ENCODE peak calls at places on chromosomes 5 and 9, in nine cellular contexts. One of them, this sample, is unnamed.

GRCh38 chr5:117594165-117594564 is 1019.5 kb upstream of the SEMA6A start:
- DNase-seq in EL: peak
- DNase-seq in cardiac septum: no peak
- DNase-seq in HEK293T: no peak
- DNase-seq in naive thymus-derived CD8-positive, alpha-beta T cell: no peak
- DNase-seq in right atrium auricular region: peak
- DNase-seq in activated T-helper 1 cell treated with Interleukin-2 at 50 U/mL for 16 hours: no peak
- DNase-seq in Peyer's patch: peak
- DNase-seq in NCI-H82: no peak
- DNase-seq in this sample: no peak

GRCh38 chr5:73825736-73826135 is 199.7 kb downstream of the ARHGEF28 start:
- DNase-seq in EL: peak
- DNase-seq in cardiac septum: no peak
- DNase-seq in HEK293T: no peak
- DNase-seq in naive thymus-derived CD8-positive, alpha-beta T cell: no peak
- DNase-seq in right atrium auricular region: no peak
- DNase-seq in activated T-helper 1 cell treated with Interleukin-2 at 50 U/mL for 16 hours: no peak
- DNase-seq in Peyer's patch: no peak
- DNase-seq in NCI-H82: no peak
- DNase-seq in this sample: no peak

GRCh38 chr9:89078421-89078820 is 87.2 kb downstream of the S1PR3 start:
- DNase-seq in EL: no peak
- DNase-seq in cardiac septum: no peak
- DNase-seq in HEK293T: no peak
- DNase-seq in naive thymus-derived CD8-positive, alpha-beta T cell: no peak
- DNase-seq in right atrium auricular region: no peak
- DNase-seq in activated T-helper 1 cell treated with Interleukin-2 at 50 U/mL for 16 hours: no peak
- DNase-seq in Peyer's patch: no peak
- DNase-seq in NCI-H82: no peak
- DNase-seq in this sample: no peak

GRCh38 chr9:135761845-135762168 is 59.8 kb downstream of the KCNT1 start:
- DNase-seq in EL: no peak
- DNase-seq in cardiac septum: no peak
- DNase-seq in HEK293T: no peak
- DNase-seq in naive thymus-derived CD8-positive, alpha-beta T cell: no peak
- DNase-seq in right atrium auricular region: no peak
- DNase-seq in activated T-helper 1 cell treated with Interleukin-2 at 50 U/mL for 16 hours: no peak
- DNase-seq in Peyer's patch: no peak
- DNase-seq in NCI-H82: no peak
- DNase-seq in this sample: no peak

GRCh38 chr9:91495450-91495849 is 71.8 kb upstream of the NFIL3 start:
- DNase-seq in EL: peak
- DNase-seq in cardiac septum: no peak
- DNase-seq in HEK293T: no peak
- DNase-seq in naive thymus-derived CD8-positive, alpha-beta T cell: no peak
- DNase-seq in right atrium auricular region: no peak
- DNase-seq in activated T-helper 1 cell treated with Interleukin-2 at 50 U/mL for 16 hours: no peak
- DNase-seq in Peyer's patch: no peak
- DNase-seq in NCI-H82: no peak
- DNase-seq in this sample: no peak

GRCh38 chr5:103801681-103802080 is 239.1 kb upstream of the NUDT12 start:
- DNase-seq in EL: no peak
- DNase-seq in cardiac septum: no peak
- DNase-seq in HEK293T: no peak
- DNase-seq in naive thymus-derived CD8-positive, alpha-beta T cell: no peak
- DNase-seq in right atrium auricular region: no peak
- DNase-seq in activated T-helper 1 cell treated with Interleukin-2 at 50 U/mL for 16 hours: no peak
- DNase-seq in Peyer's patch: no peak
- DNase-seq in NCI-H82: no peak
- DNase-seq in this sample: no peak

GRCh38 chr5:141875022-141875740 is 3.0 kb downstream of the PCDH1 start:
- DNase-seq in EL: no peak
- DNase-seq in cardiac septum: no peak
- DNase-seq in HEK293T: no peak
- DNase-seq in naive thymus-derived CD8-positive, alpha-beta T cell: no peak
- DNase-seq in right atrium auricular region: no peak
- DNase-seq in activated T-helper 1 cell treated with Interleukin-2 at 50 U/mL for 16 hours: no peak
- DNase-seq in Peyer's patch: peak
- DNase-seq in NCI-H82: no peak
- DNase-seq in this sample: no peak

GRCh38 chr5:102932781-102933180 is 177.7 kb downstream of the PAM start:
- DNase-seq in EL: no peak
- DNase-seq in cardiac septum: no peak
- DNase-seq in HEK293T: no peak
- DNase-seq in naive thymus-derived CD8-positive, alpha-beta T cell: no peak
- DNase-seq in right atrium auricular region: no peak
- DNase-seq in activated T-helper 1 cell treated with Interleukin-2 at 50 U/mL for 16 hours: no peak
- DNase-seq in Peyer's patch: no peak
- DNase-seq in NCI-H82: no peak
- DNase-seq in this sample: no peak

GRCh38 chr9:95143591-95144561 is 173.6 kb downstream of the FANCC start:
- DNase-seq in EL: no peak
- DNase-seq in cardiac septum: no peak
- DNase-seq in HEK293T: no peak
- DNase-seq in naive thymus-derived CD8-positive, alpha-beta T cell: no peak
- DNase-seq in right atrium auricular region: peak
- DNase-seq in activated T-helper 1 cell treated with Interleukin-2 at 50 U/mL for 16 hours: no peak
- DNase-seq in Peyer's patch: peak
- DNase-seq in NCI-H82: no peak
- DNase-seq in this sample: no peak

GRCh38 chr5:158364367-158364766 is 505.4 kb upstream of the CLINT1 start:
- DNase-seq in EL: no peak
- DNase-seq in cardiac septum: no peak
- DNase-seq in HEK293T: no peak
- DNase-seq in naive thymus-derived CD8-positive, alpha-beta T cell: no peak
- DNase-seq in right atrium auricular region: no peak
- DNase-seq in activated T-helper 1 cell treated with Interleukin-2 at 50 U/mL for 16 hours: no peak
- DNase-seq in Peyer's patch: no peak
- DNase-seq in NCI-H82: peak
- DNase-seq in this sample: no peak

GRCh38 chr9:69130456-69131441 is 43.3 kb upstream of the TJP2 start:
- DNase-seq in EL: peak
- DNase-seq in cardiac septum: no peak
- DNase-seq in HEK293T: no peak
- DNase-seq in naive thymus-derived CD8-positive, alpha-beta T cell: no peak
- DNase-seq in right atrium auricular region: no peak
- DNase-seq in activated T-helper 1 cell treated with Interleukin-2 at 50 U/mL for 16 hours: no peak
- DNase-seq in Peyer's patch: peak
- DNase-seq in NCI-H82: peak
- DNase-seq in this sample: no peak

GRCh38 chr5:142779163-142779562 is 9.0 kb downstream of the ARHGAP26 start:
- DNase-seq in EL: peak
- DNase-seq in cardiac septum: no peak
- DNase-seq in HEK293T: no peak
- DNase-seq in naive thymus-derived CD8-positive, alpha-beta T cell: no peak
- DNase-seq in right atrium auricular region: no peak
- DNase-seq in activated T-helper 1 cell treated with Interleukin-2 at 50 U/mL for 16 hours: no peak
- DNase-seq in Peyer's patch: no peak
- DNase-seq in NCI-H82: no peak
- DNase-seq in this sample: no peak

GRCh38 chr9:88653926-88654325 is 118.9 kb downstream of the NXNL2 start:
- DNase-seq in EL: peak
- DNase-seq in cardiac septum: no peak
- DNase-seq in HEK293T: no peak
- DNase-seq in naive thymus-derived CD8-positive, alpha-beta T cell: no peak
- DNase-seq in right atrium auricular region: no peak
- DNase-seq in activated T-helper 1 cell treated with Interleukin-2 at 50 U/mL for 16 hours: no peak
- DNase-seq in Peyer's patch: no peak
- DNase-seq in NCI-H82: no peak
- DNase-seq in this sample: no peak

GRCh38 chr5:150144876-150145275 is 10.8 kb downstream of the PDGFRB start:
- DNase-seq in EL: no peak
- DNase-seq in cardiac septum: no peak
- DNase-seq in HEK293T: no peak
- DNase-seq in naive thymus-derived CD8-positive, alpha-beta T cell: no peak
- DNase-seq in right atrium auricular region: no peak
- DNase-seq in activated T-helper 1 cell treated with Interleukin-2 at 50 U/mL for 16 hours: no peak
- DNase-seq in Peyer's patch: no peak
- DNase-seq in NCI-H82: no peak
- DNase-seq in this sample: no peak

GRCh38 chr5:171863928-171864327 is 78.3 kb downstream of the SMIM23 start:
- DNase-seq in EL: peak
- DNase-seq in cardiac septum: no peak
- DNase-seq in HEK293T: no peak
- DNase-seq in naive thymus-derived CD8-positive, alpha-beta T cell: no peak
- DNase-seq in right atrium auricular region: no peak
- DNase-seq in activated T-helper 1 cell treated with Interleukin-2 at 50 U/mL for 16 hours: no peak
- DNase-seq in Peyer's patch: no peak
- DNase-seq in NCI-H82: no peak
- DNase-seq in this sample: no peak

GRCh38 chr9:124008307-124008854 is 3.2 kb upstream of the LHX2 start:
- DNase-seq in EL: no peak
- DNase-seq in cardiac septum: no peak
- DNase-seq in HEK293T: no peak
- DNase-seq in naive thymus-derived CD8-positive, alpha-beta T cell: no peak
- DNase-seq in right atrium auricular region: no peak
- DNase-seq in activated T-helper 1 cell treated with Interleukin-2 at 50 U/mL for 16 hours: no peak
- DNase-seq in Peyer's patch: no peak
- DNase-seq in NCI-H82: peak
- DNase-seq in this sample: no peak

GRCh38 chr5:109668668-109669422 is 20.9 kb upstream of the MAN2A1 start:
- DNase-seq in EL: no peak
- DNase-seq in cardiac septum: no peak
- DNase-seq in HEK293T: no peak
- DNase-seq in naive thymus-derived CD8-positive, alpha-beta T cell: no peak
- DNase-seq in right atrium auricular region: no peak
- DNase-seq in activated T-helper 1 cell treated with Interleukin-2 at 50 U/mL for 16 hours: no peak
- DNase-seq in Peyer's patch: no peak
- DNase-seq in NCI-H82: peak
- DNase-seq in this sample: no peak

GRCh38 chr5:174100490-174100889 is 55.0 kb downstream of the NSG2 start:
- DNase-seq in EL: no peak
- DNase-seq in cardiac septum: no peak
- DNase-seq in HEK293T: no peak
- DNase-seq in naive thymus-derived CD8-positive, alpha-beta T cell: no peak
- DNase-seq in right atrium auricular region: no peak
- DNase-seq in activated T-helper 1 cell treated with Interleukin-2 at 50 U/mL for 16 hours: no peak
- DNase-seq in Peyer's patch: no peak
- DNase-seq in NCI-H82: no peak
- DNase-seq in this sample: no peak

GRCh38 chr5:147822686-147823491 is 8.6 kb downstream of the SPINK1 start:
- DNase-seq in EL: peak
- DNase-seq in cardiac septum: no peak
- DNase-seq in HEK293T: peak
- DNase-seq in naive thymus-derived CD8-positive, alpha-beta T cell: peak
- DNase-seq in right atrium auricular region: no peak
- DNase-seq in activated T-helper 1 cell treated with Interleukin-2 at 50 U/mL for 16 hours: no peak
- DNase-seq in Peyer's patch: peak
- DNase-seq in NCI-H82: peak
- DNase-seq in this sample: no peak

GRCh38 chr9:110152704-110153374 is 55.1 kb downstream of the C9orf152 start:
- DNase-seq in EL: peak
- DNase-seq in cardiac septum: no peak
- DNase-seq in HEK293T: peak
- DNase-seq in naive thymus-derived CD8-positive, alpha-beta T cell: peak
- DNase-seq in right atrium auricular region: no peak
- DNase-seq in activated T-helper 1 cell treated with Interleukin-2 at 50 U/mL for 16 hours: no peak
- DNase-seq in Peyer's patch: no peak
- DNase-seq in NCI-H82: peak
- DNase-seq in this sample: no peak

GRCh38 chr5:102798103-102798502 is 43.0 kb downstream of the PAM start:
- DNase-seq in EL: no peak
- DNase-seq in cardiac septum: no peak
- DNase-seq in HEK293T: no peak
- DNase-seq in naive thymus-derived CD8-positive, alpha-beta T cell: no peak
- DNase-seq in right atrium auricular region: no peak
- DNase-seq in activated T-helper 1 cell treated with Interleukin-2 at 50 U/mL for 16 hours: no peak
- DNase-seq in Peyer's patch: no peak
- DNase-seq in NCI-H82: no peak
- DNase-seq in this sample: no peak

GRCh38 chr5:109917966-109918365 is 228.2 kb downstream of the MAN2A1 start:
- DNase-seq in EL: no peak
- DNase-seq in cardiac septum: no peak
- DNase-seq in HEK293T: no peak
- DNase-seq in naive thymus-derived CD8-positive, alpha-beta T cell: no peak
- DNase-seq in right atrium auricular region: no peak
- DNase-seq in activated T-helper 1 cell treated with Interleukin-2 at 50 U/mL for 16 hours: no peak
- DNase-seq in Peyer's patch: no peak
- DNase-seq in NCI-H82: no peak
- DNase-seq in this sample: no peak

GRCh38 chr5:147743686-147744332 is 38.7 kb downstream of the JAKMIP2 start:
- DNase-seq in EL: no peak
- DNase-seq in cardiac septum: no peak
- DNase-seq in HEK293T: no peak
- DNase-seq in naive thymus-derived CD8-positive, alpha-beta T cell: no peak
- DNase-seq in right atrium auricular region: no peak
- DNase-seq in activated T-helper 1 cell treated with Interleukin-2 at 50 U/mL for 16 hours: no peak
- DNase-seq in Peyer's patch: no peak
- DNase-seq in NCI-H82: peak
- DNase-seq in this sample: no peak

GRCh38 chr5:181187500-181188213 is 17.3 kb downstream of the TRIM7 start:
- DNase-seq in EL: peak
- DNase-seq in cardiac septum: no peak
- DNase-seq in HEK293T: peak
- DNase-seq in naive thymus-derived CD8-positive, alpha-beta T cell: peak
- DNase-seq in right atrium auricular region: peak
- DNase-seq in activated T-helper 1 cell treated with Interleukin-2 at 50 U/mL for 16 hours: no peak
- DNase-seq in Peyer's patch: peak
- DNase-seq in NCI-H82: no peak
- DNase-seq in this sample: peak

GRCh38 chr5:26482817-26483375 is 555.5 kb downstream of the CDH9 start:
- DNase-seq in EL: no peak
- DNase-seq in cardiac septum: no peak
- DNase-seq in HEK293T: peak
- DNase-seq in naive thymus-derived CD8-positive, alpha-beta T cell: no peak
- DNase-seq in right atrium auricular region: no peak
- DNase-seq in activated T-helper 1 cell treated with Interleukin-2 at 50 U/mL for 16 hours: no peak
- DNase-seq in Peyer's patch: no peak
- DNase-seq in NCI-H82: peak
- DNase-seq in this sample: no peak

GRCh38 chr5:125492977-125493376 is 746.5 kb upstream of the ZNF608 start:
- DNase-seq in EL: no peak
- DNase-seq in cardiac septum: no peak
- DNase-seq in HEK293T: no peak
- DNase-seq in naive thymus-derived CD8-positive, alpha-beta T cell: no peak
- DNase-seq in right atrium auricular region: no peak
- DNase-seq in activated T-helper 1 cell treated with Interleukin-2 at 50 U/mL for 16 hours: no peak
- DNase-seq in Peyer's patch: no peak
- DNase-seq in NCI-H82: peak
- DNase-seq in this sample: no peak

GRCh38 chr9:124960409-124960752 is 19.5 kb upstream of the GOLGA1 start:
- DNase-seq in EL: no peak
- DNase-seq in cardiac septum: no peak
- DNase-seq in HEK293T: no peak
- DNase-seq in naive thymus-derived CD8-positive, alpha-beta T cell: no peak
- DNase-seq in right atrium auricular region: no peak
- DNase-seq in activated T-helper 1 cell treated with Interleukin-2 at 50 U/mL for 16 hours: no peak
- DNase-seq in Peyer's patch: no peak
- DNase-seq in NCI-H82: no peak
- DNase-seq in this sample: no peak

GRCh38 chr5:103218164-103218563 is 40.4 kb upstream of the MACIR start:
- DNase-seq in EL: peak
- DNase-seq in cardiac septum: no peak
- DNase-seq in HEK293T: no peak
- DNase-seq in naive thymus-derived CD8-positive, alpha-beta T cell: no peak
- DNase-seq in right atrium auricular region: no peak
- DNase-seq in activated T-helper 1 cell treated with Interleukin-2 at 50 U/mL for 16 hours: no peak
- DNase-seq in Peyer's patch: no peak
- DNase-seq in NCI-H82: no peak
- DNase-seq in this sample: no peak

GRCh38 chr5:119074419-119074818 is 3.5 kb downstream of the DMXL1 start:
- DNase-seq in EL: no peak
- DNase-seq in cardiac septum: no peak
- DNase-seq in HEK293T: no peak
- DNase-seq in naive thymus-derived CD8-positive, alpha-beta T cell: no peak
- DNase-seq in right atrium auricular region: no peak
- DNase-seq in activated T-helper 1 cell treated with Interleukin-2 at 50 U/mL for 16 hours: no peak
- DNase-seq in Peyer's patch: no peak
- DNase-seq in NCI-H82: no peak
- DNase-seq in this sample: no peak

GRCh38 chr9:133876836-133877235 is 115.3 kb downstream of the VAV2 start:
- DNase-seq in EL: no peak
- DNase-seq in cardiac septum: no peak
- DNase-seq in HEK293T: no peak
- DNase-seq in naive thymus-derived CD8-positive, alpha-beta T cell: no peak
- DNase-seq in right atrium auricular region: no peak
- DNase-seq in activated T-helper 1 cell treated with Interleukin-2 at 50 U/mL for 16 hours: no peak
- DNase-seq in Peyer's patch: no peak
- DNase-seq in NCI-H82: no peak
- DNase-seq in this sample: no peak

GRCh38 chr5:31211098-31211497 is 17.6 kb downstream of the CDH6 start:
- DNase-seq in EL: no peak
- DNase-seq in cardiac septum: no peak
- DNase-seq in HEK293T: no peak
- DNase-seq in naive thymus-derived CD8-positive, alpha-beta T cell: no peak
- DNase-seq in right atrium auricular region: no peak
- DNase-seq in activated T-helper 1 cell treated with Interleukin-2 at 50 U/mL for 16 hours: no peak
- DNase-seq in Peyer's patch: no peak
- DNase-seq in NCI-H82: no peak
- DNase-seq in this sample: no peak